ENCODE peak calls at places on chromosomes 7 and 10, in five cellular contexts. One of them, this sample, is unnamed.

GRCh38 chr7:101436857-101437576 is 74.3 kb downstream of the COL26A1 start:
- DNase-seq in fibroblast of lung: no peak
- DNase-seq in activated CD8-positive, alpha-beta T cell treated with anti-CD3 and anti-CD28 coated beads for 36 hours: no peak
- DNase-seq in pancreas: no peak
- DNase-seq in NCI-H1092: no peak
- DNase-seq in this sample: no peak

GRCh38 chr7:36175872-36176271 is 22.8 kb downstream of the EEPD1 start:
- DNase-seq in fibroblast of lung: no peak
- DNase-seq in pancreas: no peak
- DNase-seq in activated CD8-positive, alpha-beta T cell treated with anti-CD3 and anti-CD28 coated beads for 36 hours: no peak
- DNase-seq in NCI-H1092: no peak
- DNase-seq in this sample: no peak

GRCh38 chr10:100776671-100777070 is 31.3 kb downstream of the PAX2 start:
- DNase-seq in NCI-H1092: no peak
- DNase-seq in activated CD8-positive, alpha-beta T cell treated with anti-CD3 and anti-CD28 coated beads for 36 hours: no peak
- DNase-seq in fibroblast of lung: no peak
- DNase-seq in pancreas: no peak
- DNase-seq in this sample: no peak

GRCh38 chr7:151896486-151896885 is 19.6 kb upstream of the PRKAG2 start:
- DNase-seq in fibroblast of lung: no peak
- DNase-seq in activated CD8-positive, alpha-beta T cell treated with anti-CD3 and anti-CD28 coated beads for 36 hours: no peak
- DNase-seq in pancreas: no peak
- DNase-seq in NCI-H1092: no peak
- DNase-seq in this sample: no peak

GRCh38 chr7:155194531-155195140 is 103.0 kb upstream of the INSIG1 start:
- DNase-seq in fibroblast of lung: no peak
- DNase-seq in activated CD8-positive, alpha-beta T cell treated with anti-CD3 and anti-CD28 coated beads for 36 hours: no peak
- DNase-seq in pancreas: no peak
- DNase-seq in NCI-H1092: no peak
- DNase-seq in this sample: no peak

GRCh38 chr10:21334891-21335696 is 190.4 kb downstream of the SKIDA1 start:
- DNase-seq in fibroblast of lung: peak; percentile 93
- DNase-seq in activated CD8-positive, alpha-beta T cell treated with anti-CD3 and anti-CD28 coated beads for 36 hours: no peak
- DNase-seq in pancreas: no peak
- DNase-seq in NCI-H1092: no peak
- DNase-seq in this sample: peak; percentile 92

GRCh38 chr7:135801045-135801693 is 52.6 kb upstream of the FAM180A start:
- DNase-seq in fibroblast of lung: peak; percentile 57
- DNase-seq in pancreas: no peak
- DNase-seq in activated CD8-positive, alpha-beta T cell treated with anti-CD3 and anti-CD28 coated beads for 36 hours: peak; percentile 22
- DNase-seq in NCI-H1092: peak; percentile 89
- DNase-seq in this sample: peak; percentile 62

GRCh38 chr10:70551971-70552422 is 50.5 kb downstream of the PRF1 start:
- DNase-seq in NCI-H1092: no peak
- DNase-seq in activated CD8-positive, alpha-beta T cell treated with anti-CD3 and anti-CD28 coated beads for 36 hours: no peak
- DNase-seq in fibroblast of lung: peak; percentile 90
- DNase-seq in pancreas: no peak
- DNase-seq in this sample: peak; percentile 91

GRCh38 chr7:44973610-44974401 is 5.0 kb downstream of the MYO1G start:
- DNase-seq in fibroblast of lung: no peak
- DNase-seq in pancreas: no peak
- DNase-seq in NCI-H1092: no peak
- DNase-seq in activated CD8-positive, alpha-beta T cell treated with anti-CD3 and anti-CD28 coated beads for 36 hours: peak; percentile 70
- DNase-seq in this sample: no peak

GRCh38 chr10:21176934-21177480 is 279.9 kb upstream of the NEBL start:
- DNase-seq in fibroblast of lung: no peak
- DNase-seq in NCI-H1092: no peak
- DNase-seq in pancreas: no peak
- DNase-seq in activated CD8-positive, alpha-beta T cell treated with anti-CD3 and anti-CD28 coated beads for 36 hours: no peak
- DNase-seq in this sample: no peak

GRCh38 chr7:43522406-43523156 is 60.3 kb upstream of the STK17A start:
- DNase-seq in activated CD8-positive, alpha-beta T cell treated with anti-CD3 and anti-CD28 coated beads for 36 hours: no peak
- DNase-seq in fibroblast of lung: peak; percentile 96
- DNase-seq in NCI-H1092: no peak
- DNase-seq in pancreas: no peak
- DNase-seq in this sample: peak; percentile 52

GRCh38 chr10:49164587-49165188 is 23.5 kb downstream of the TMEM273 start:
- DNase-seq in fibroblast of lung: peak; percentile 6
- DNase-seq in pancreas: no peak
- DNase-seq in activated CD8-positive, alpha-beta T cell treated with anti-CD3 and anti-CD28 coated beads for 36 hours: peak; percentile 66
- DNase-seq in NCI-H1092: no peak
- DNase-seq in this sample: peak; percentile 46

GRCh38 chr7:120171406-120171805 is 101.6 kb upstream of the KCND2 start:
- DNase-seq in pancreas: no peak
- DNase-seq in fibroblast of lung: no peak
- DNase-seq in activated CD8-positive, alpha-beta T cell treated with anti-CD3 and anti-CD28 coated beads for 36 hours: no peak
- DNase-seq in NCI-H1092: no peak
- DNase-seq in this sample: no peak

GRCh38 chr7:2150445-2150815 is 82.3 kb downstream of the MAD1L1 start:
- DNase-seq in fibroblast of lung: no peak
- DNase-seq in activated CD8-positive, alpha-beta T cell treated with anti-CD3 and anti-CD28 coated beads for 36 hours: no peak
- DNase-seq in pancreas: no peak
- DNase-seq in NCI-H1092: no peak
- DNase-seq in this sample: no peak

GRCh38 chr10:132164801-132165278 is 21.9 kb upstream of the DPYSL4 start:
- DNase-seq in NCI-H1092: no peak
- DNase-seq in fibroblast of lung: no peak
- DNase-seq in pancreas: peak; percentile 55
- DNase-seq in activated CD8-positive, alpha-beta T cell treated with anti-CD3 and anti-CD28 coated beads for 36 hours: no peak
- DNase-seq in this sample: no peak

GRCh38 chr7:73451780-73452398 is 18.3 kb downstream of the FZD9 start:
- DNase-seq in NCI-H1092: peak; percentile 34
- DNase-seq in pancreas: no peak
- DNase-seq in activated CD8-positive, alpha-beta T cell treated with anti-CD3 and anti-CD28 coated beads for 36 hours: no peak
- DNase-seq in fibroblast of lung: peak; percentile 46
- DNase-seq in this sample: peak; percentile 62

GRCh38 chr10:78212786-78213175 is 179.1 kb downstream of the RPS24 start:
- DNase-seq in NCI-H1092: no peak
- DNase-seq in pancreas: no peak
- DNase-seq in fibroblast of lung: no peak
- DNase-seq in activated CD8-positive, alpha-beta T cell treated with anti-CD3 and anti-CD28 coated beads for 36 hours: no peak
- DNase-seq in this sample: no peak

GRCh38 chr10:49114718-49115014 is 656 bp downstream of the VSTM4 start:
- DNase-seq in pancreas: no peak
- DNase-seq in NCI-H1092: no peak
- DNase-seq in fibroblast of lung: peak; percentile 54
- DNase-seq in activated CD8-positive, alpha-beta T cell treated with anti-CD3 and anti-CD28 coated beads for 36 hours: no peak
- DNase-seq in this sample: no peak

GRCh38 chr7:112449353-112449752 is 907 bp upstream of the IFRD1 start:
- DNase-seq in pancreas: no peak
- DNase-seq in activated CD8-positive, alpha-beta T cell treated with anti-CD3 and anti-CD28 coated beads for 36 hours: peak; percentile 77
- DNase-seq in fibroblast of lung: peak; percentile 68
- DNase-seq in NCI-H1092: no peak
- DNase-seq in this sample: peak; percentile 52

GRCh38 chr7:20831976-20832375 is 45.3 kb upstream of the SP8 start:
- DNase-seq in fibroblast of lung: no peak
- DNase-seq in activated CD8-positive, alpha-beta T cell treated with anti-CD3 and anti-CD28 coated beads for 36 hours: no peak
- DNase-seq in pancreas: no peak
- DNase-seq in NCI-H1092: no peak
- DNase-seq in this sample: no peak

GRCh38 chr10:47438857-47439474 is 44.9 kb downstream of the ANXA8 start:
- DNase-seq in NCI-H1092: peak; percentile 18
- DNase-seq in pancreas: peak; percentile 72
- DNase-seq in activated CD8-positive, alpha-beta T cell treated with anti-CD3 and anti-CD28 coated beads for 36 hours: no peak
- DNase-seq in fibroblast of lung: peak; percentile 70
- DNase-seq in this sample: peak; percentile 86

GRCh38 chr7:69457912-69458491 is 140.3 kb upstream of the AUTS2 start:
- DNase-seq in pancreas: no peak
- DNase-seq in activated CD8-positive, alpha-beta T cell treated with anti-CD3 and anti-CD28 coated beads for 36 hours: no peak
- DNase-seq in fibroblast of lung: peak; percentile 79
- DNase-seq in NCI-H1092: peak; percentile 33
- DNase-seq in this sample: peak; percentile 1

GRCh38 chr10:43259981-43260761 is 6.7 kb downstream of the RASGEF1A start:
- DNase-seq in NCI-H1092: no peak
- DNase-seq in fibroblast of lung: no peak
- DNase-seq in pancreas: peak; percentile 77
- DNase-seq in activated CD8-positive, alpha-beta T cell treated with anti-CD3 and anti-CD28 coated beads for 36 hours: no peak
- DNase-seq in this sample: peak; percentile 48

GRCh38 chr7:99928994-99929729 is at the start of gene GJC3:
- DNase-seq in pancreas: peak; percentile 50
- DNase-seq in activated CD8-positive, alpha-beta T cell treated with anti-CD3 and anti-CD28 coated beads for 36 hours: peak; percentile 61
- DNase-seq in fibroblast of lung: peak; percentile 47
- DNase-seq in NCI-H1092: peak; percentile 76
- DNase-seq in this sample: peak; percentile 43

GRCh38 chr7:41346878-41347277 is 356.0 kb downstream of the INHBA start:
- DNase-seq in activated CD8-positive, alpha-beta T cell treated with anti-CD3 and anti-CD28 coated beads for 36 hours: no peak
- DNase-seq in fibroblast of lung: no peak
- DNase-seq in pancreas: no peak
- DNase-seq in NCI-H1092: no peak
- DNase-seq in this sample: no peak

GRCh38 chr7:133436014-133436428 is 183.1 kb downstream of the EXOC4 start:
- DNase-seq in fibroblast of lung: peak; percentile 77
- DNase-seq in NCI-H1092: no peak
- DNase-seq in pancreas: no peak
- DNase-seq in activated CD8-positive, alpha-beta T cell treated with anti-CD3 and anti-CD28 coated beads for 36 hours: no peak
- DNase-seq in this sample: peak; percentile 92

GRCh38 chr10:87092356-87092860 is 2.2 kb downstream of the GLUD1 start:
- DNase-seq in NCI-H1092: no peak
- DNase-seq in pancreas: no peak
- DNase-seq in fibroblast of lung: peak; percentile 42
- DNase-seq in activated CD8-positive, alpha-beta T cell treated with anti-CD3 and anti-CD28 coated beads for 36 hours: no peak
- DNase-seq in this sample: peak; percentile 56

GRCh38 chr10:109961181-109962001 is 38.1 kb upstream of the XPNPEP1 start:
- DNase-seq in pancreas: no peak
- DNase-seq in fibroblast of lung: peak; percentile 69
- DNase-seq in activated CD8-positive, alpha-beta T cell treated with anti-CD3 and anti-CD28 coated beads for 36 hours: no peak
- DNase-seq in NCI-H1092: no peak
- DNase-seq in this sample: peak; percentile 44

GRCh38 chr10:88728107-88728763 is 22.2 kb downstream of the LIPK start:
- DNase-seq in NCI-H1092: no peak
- DNase-seq in fibroblast of lung: no peak
- DNase-seq in activated CD8-positive, alpha-beta T cell treated with anti-CD3 and anti-CD28 coated beads for 36 hours: peak; percentile 78
- DNase-seq in pancreas: no peak
- DNase-seq in this sample: peak; percentile 31

GRCh38 chr7:93862651-93863050 is 27.9 kb downstream of the TFPI2 start:
- DNase-seq in NCI-H1092: no peak
- DNase-seq in fibroblast of lung: no peak
- DNase-seq in activated CD8-positive, alpha-beta T cell treated with anti-CD3 and anti-CD28 coated beads for 36 hours: no peak
- DNase-seq in pancreas: no peak
- DNase-seq in this sample: no peak

GRCh38 chr10:78960316-78960800 is 108.4 kb upstream of the ZMIZ1 start:
- DNase-seq in NCI-H1092: no peak
- DNase-seq in pancreas: peak; percentile 26
- DNase-seq in activated CD8-positive, alpha-beta T cell treated with anti-CD3 and anti-CD28 coated beads for 36 hours: no peak
- DNase-seq in fibroblast of lung: peak; percentile 97
- DNase-seq in this sample: peak; percentile 87

GRCh38 chr10:73865459-73866442 is 8.6 kb downstream of the CAMK2G start:
- DNase-seq in activated CD8-positive, alpha-beta T cell treated with anti-CD3 and anti-CD28 coated beads for 36 hours: peak; percentile 64
- DNase-seq in pancreas: no peak
- DNase-seq in NCI-H1092: no peak
- DNase-seq in fibroblast of lung: no peak
- DNase-seq in this sample: no peak

GRCh38 chr7:38840736-38841460 is 68.1 kb downstream of the VPS41 start:
- DNase-seq in pancreas: no peak
- DNase-seq in fibroblast of lung: peak; percentile 91
- DNase-seq in activated CD8-positive, alpha-beta T cell treated with anti-CD3 and anti-CD28 coated beads for 36 hours: no peak
- DNase-seq in NCI-H1092: no peak
- DNase-seq in this sample: peak; percentile 92

GRCh38 chr10:28681345-28681763 is 4.0 kb downstream of the BAMBI start:
- DNase-seq in NCI-H1092: no peak
- DNase-seq in activated CD8-positive, alpha-beta T cell treated with anti-CD3 and anti-CD28 coated beads for 36 hours: no peak
- DNase-seq in pancreas: no peak
- DNase-seq in fibroblast of lung: peak; percentile 62
- DNase-seq in this sample: peak; percentile 31

GRCh38 chr7:124784879-124785818 is 19.6 kb upstream of the GPR37 start:
- DNase-seq in activated CD8-positive, alpha-beta T cell treated with anti-CD3 and anti-CD28 coated beads for 36 hours: peak; percentile 35
- DNase-seq in NCI-H1092: peak; percentile 36
- DNase-seq in pancreas: peak; percentile 37
- DNase-seq in fibroblast of lung: peak; percentile 42
- DNase-seq in this sample: peak; percentile 63

GRCh38 chr7:105473163-105473562 is 48.9 kb downstream of the PUS7 start:
- DNase-seq in fibroblast of lung: peak; percentile 79
- DNase-seq in pancreas: no peak
- DNase-seq in NCI-H1092: no peak
- DNase-seq in activated CD8-positive, alpha-beta T cell treated with anti-CD3 and anti-CD28 coated beads for 36 hours: no peak
- DNase-seq in this sample: peak; percentile 89

This sample was measured in iris pigment epithelial cell.